ENCODE peak calls at places on chromosomes 6 and 20, in six cellular contexts. O, C, R, Q, T and V are unnamed samples.

GRCh38 chr6:33552252-33552651 is 27.8 kb downstream of the BAK1 start:
- DNase-seq in R (no peak), T (no peak), Q (no peak), O (no peak), C (no peak), V (no peak)

GRCh38 chr20:51199920-51200319 is 177.0 kb upstream of the KCNG1 start:
- DNase-seq in C (no peak), R (no peak), O (no peak), T (peak), Q (no peak), V (no peak)

GRCh38 chr6:158799051-158799792 is 19.9 kb downstream of the EZR start:
- DNase-seq in C (peak), O (no peak), T (no peak), R (peak), Q (peak), V (no peak)

GRCh38 chr6:17013701-17014100 is 88.1 kb upstream of the STMND1 start:
- DNase-seq in Q (no peak), C (no peak), R (peak), T (no peak), O (no peak), V (no peak)

GRCh38 chr20:25195962-25196700 is 619 bp downstream of the ENTPD6 start:
- DNase-seq in T (peak), R (no peak), Q (peak), O (peak), C (peak), V (no peak)

GRCh38 chr6:97160280-97160679 is 122.7 kb downstream of the MMS22L start:
- DNase-seq in O (no peak), R (no peak), C (peak), Q (no peak), T (peak), V (no peak)

GRCh38 chr20:44008806-44009678 is 94.4 kb downstream of the TOX2 start:
- DNase-seq in R (no peak), Q (no peak), C (peak), O (no peak), T (no peak), V (no peak)

GRCh38 chr20:56247954-56248782 is at the start of gene MC3R:
- DNase-seq in R (peak), C (peak), O (peak), Q (peak), T (peak), V (peak)

GRCh38 chr6:137282253-137282652 is 63.1 kb upstream of the IFNGR1 start:
- DNase-seq in Q (no peak), O (no peak), C (no peak), R (no peak), T (no peak), V (no peak)

DNA sequence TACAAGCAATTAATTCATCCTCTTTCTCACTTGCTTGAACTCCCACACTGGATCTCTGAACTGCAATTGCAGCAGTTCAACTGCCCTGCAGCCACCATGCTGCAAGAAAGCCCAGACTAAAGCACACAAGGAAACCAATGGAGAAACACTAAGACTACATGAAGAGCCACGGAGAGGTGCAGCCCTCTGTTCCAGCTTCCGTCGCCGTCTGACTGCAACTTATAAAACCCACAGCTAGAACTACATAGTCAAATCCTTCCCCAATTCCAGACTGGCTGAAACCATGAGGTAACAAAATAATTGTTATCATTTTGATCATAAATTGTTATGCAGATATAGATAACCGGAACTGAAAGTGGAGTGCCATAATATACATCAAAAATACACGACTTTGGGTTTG is 21.1 kb upstream of the THEMIS start:
- DNase-seq in Q (no peak), T (no peak), O (no peak), C (no peak), R (no peak), V (no peak)
- TF ChIP-seq JUN in Q (no peak), T (no peak), O (no peak), C (no peak), R (no peak), V (no peak)

DNA sequence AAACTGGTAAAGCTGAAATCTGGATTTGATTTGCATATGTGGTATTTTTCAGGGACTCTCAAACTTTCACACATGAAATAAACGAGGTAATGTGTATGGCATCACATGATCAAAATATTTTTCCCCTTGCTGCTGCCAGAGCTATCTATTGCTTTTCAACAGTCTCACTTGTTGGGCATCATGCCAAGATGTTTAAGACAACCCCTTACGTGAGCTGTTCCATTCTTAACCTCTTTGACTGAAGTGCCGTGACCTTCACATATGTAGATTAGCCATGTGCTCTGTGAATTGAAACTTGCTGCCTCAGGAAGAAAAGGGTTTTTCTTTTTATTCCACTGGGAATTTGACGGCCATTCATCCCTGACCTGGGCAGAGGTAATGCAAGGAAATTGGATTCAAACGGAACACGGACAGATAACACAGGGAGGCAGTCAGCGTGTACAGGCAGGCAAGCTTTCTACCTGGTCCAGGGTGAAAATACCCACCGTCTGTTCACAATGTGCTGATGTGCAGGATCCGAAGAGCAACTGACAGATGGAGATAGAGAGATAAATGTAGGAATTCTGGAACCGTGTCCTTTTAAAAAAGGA is 14.2 kb downstream of the ARID1B start:
- DNase-seq in Q (peak), O (no peak), C (no peak), T (peak), R (peak), V (no peak)
- TF ChIP-seq JUN in Q (no peak), O (no peak), C (no peak), T (no peak), R (no peak), V (no peak)

GRCh38 chr20:38939686-38940085 is 13.5 kb downstream of the FAM83D start:
- DNase-seq in C (no peak), T (no peak), R (peak), Q (no peak), O (no peak), V (no peak)
- TF ChIP-seq JUN in C (no peak), T (no peak), R (no peak), Q (no peak), O (no peak), V (no peak)

GRCh38 chr20:10040070-10040970 is 5.5 kb downstream of the ANKEF1 start:
- DNase-seq in O (no peak), R (peak), T (peak), C (peak), Q (peak), V (no peak)
- TF ChIP-seq JUN in O (no peak), R (peak), T (no peak), C (no peak), Q (peak), V (no peak)